ENCODE peak calls at places on chromosomes 4 and X, in four cellular contexts. One of them, this sample, is unnamed.

GRCh38 chr4:57351716-57352115 is 241.5 kb upstream of the IGFBP7 start:
- DNase-seq in SJSA1: no peak
- DNase-seq in NCI-H1105: no peak
- DNase-seq in ELF-1: no peak
- DNase-seq in this sample: no peak

GRCh38 chrX:130339408-130340222 is at the start of gene SLC25A14:
- DNase-seq in SJSA1: peak; percentile 67
- DNase-seq in NCI-H1105: peak; percentile 79
- DNase-seq in ELF-1: peak; percentile 96
- DNase-seq in this sample: peak; percentile 93

GRCh38 chrX:1610166-1610565 is 4.7 kb upstream of the ASMT start:
- DNase-seq in SJSA1: no peak
- DNase-seq in NCI-H1105: no peak
- DNase-seq in ELF-1: no peak
- DNase-seq in this sample: peak; percentile 61

GRCh38 chr4:22474636-22475310 is 41.1 kb downstream of the ADGRA3 start:
- DNase-seq in SJSA1: no peak
- DNase-seq in NCI-H1105: no peak
- DNase-seq in ELF-1: no peak
- DNase-seq in this sample: no peak

GRCh38 chrX:124719060-124719459 is 372.7 kb downstream of the SH2D1A start:
- DNase-seq in SJSA1: no peak
- DNase-seq in NCI-H1105: no peak
- DNase-seq in ELF-1: no peak
- DNase-seq in this sample: no peak

GRCh38 chr4:40254961-40255721 is 58.3 kb downstream of the RHOH start:
- DNase-seq in SJSA1: no peak
- DNase-seq in NCI-H1105: no peak
- DNase-seq in ELF-1: peak; percentile 32
- DNase-seq in this sample: no peak

GRCh38 chr4:129474698-129475097 is 378.7 kb downstream of the C4orf33 start:
- DNase-seq in SJSA1: no peak
- DNase-seq in NCI-H1105: no peak
- DNase-seq in ELF-1: peak; percentile 5
- DNase-seq in this sample: no peak

GRCh38 chr4:168441412-168441811 is 38.9 kb downstream of the DDX60L start:
- DNase-seq in SJSA1: no peak
- DNase-seq in NCI-H1105: no peak
- DNase-seq in ELF-1: no peak
- DNase-seq in this sample: no peak

GRCh38 chr4:30537462-30537861 is 182.7 kb upstream of the PCDH7 start:
- DNase-seq in SJSA1: no peak
- DNase-seq in NCI-H1105: no peak
- DNase-seq in ELF-1: no peak
- DNase-seq in this sample: no peak